ENCODE peak calls at places on chromosomes 11 and 22, in seven cellular contexts. N is astrocyte of the spinal cord, H is neural progenitor cell, W is GM06990, D is brain microvascular endothelial cell, Z is stomach, G is GM10248. A is an unnamed sample.

GRCh38 chr11:35145249-35145648 is 6.3 kb downstream of the CD44 start:
- DNase-seq in Z (peak; percentile 50), N (peak; percentile 80), H (no peak), W (peak; percentile 81), G (peak; percentile 69), D (peak; percentile 81), A (peak; percentile 67)

GRCh38 chr11:60873533-60873932 is 6.2 kb downstream of the ZP1 start:
- DNase-seq in W (no peak), Z (no peak), N (no peak), H (no peak), G (no peak), D (no peak), A (no peak)

GRCh38 chr11:2982214-2982613 is 9.9 kb downstream of the NAP1L4 start:
- DNase-seq in N (no peak), G (no peak), H (no peak), D (no peak), W (no peak), Z (no peak), A (no peak)

GRCh38 chr11:2888266-2888968 is 2.8 kb upstream of the CDKN1C start:
- DNase-seq in H (peak; percentile 93), D (peak; percentile 84), N (peak; percentile 84), G (peak; percentile 84), W (no peak), Z (peak; percentile 96), A (peak; percentile 87)

GRCh38 chr22:42716649-42717127 is 4.0 kb downstream of the A4GALT start:
- DNase-seq in G (peak; percentile 64), D (no peak), H (no peak), W (peak; percentile 79), N (no peak), Z (no peak), A (no peak)

GRCh38 chr11:65355013-65355775 is 643 bp downstream of the TIGD3 start:
- DNase-seq in G (peak; percentile 66), N (no peak), D (no peak), W (peak; percentile 66), Z (no peak), H (peak; percentile 73), A (peak; percentile 79)

GRCh38 chr11:101974255-101974654 is 57.9 kb upstream of the ANGPTL5 start:
- DNase-seq in H (no peak), G (no peak), Z (no peak), N (no peak), W (no peak), D (no peak), A (no peak)

GRCh38 chr11:79942071-79942470 is 501.2 kb upstream of the TENM4 start:
- DNase-seq in W (no peak), H (no peak), Z (no peak), G (no peak), N (no peak), D (no peak), A (no peak)

GRCh38 chr11:117187007-117187406 is 8.5 kb downstream of the SIDT2 start:
- DNase-seq in G (peak; percentile 24), Z (no peak), N (no peak), H (no peak), D (no peak), W (no peak), A (peak; percentile 14)

GRCh38 chr11:115716577-115717214 is 212.5 kb upstream of the CADM1 start:
- DNase-seq in H (no peak), N (no peak), G (no peak), W (no peak), D (no peak), Z (no peak), A (no peak)

GRCh38 chr11:119144825-119145476 is 3.9 kb upstream of the ABCG4 start:
- DNase-seq in D (peak; percentile 67), N (peak; percentile 66), Z (peak; percentile 69), W (no peak), G (peak; percentile 82), H (peak; percentile 88), A (peak; percentile 85)

GRCh38 chr22:31995046-31995445 is 48.0 kb upstream of the SLC5A1 start:
- DNase-seq in D (no peak), N (no peak), G (no peak), H (peak; percentile 18), Z (no peak), W (no peak), A (no peak)

GRCh38 chr11:31233425-31233824 is 136.1 kb downstream of the DCDC1 start:
- DNase-seq in W (no peak), D (no peak), Z (no peak), G (no peak), H (no peak), N (no peak), A (no peak)

GRCh38 chr22:17777005-17777716 is 2.9 kb upstream of the BID start:
- DNase-seq in N (no peak), G (peak; percentile 81), D (no peak), Z (peak; percentile 55), H (no peak), W (peak; percentile 79), A (peak; percentile 87)

GRCh38 chr22:39472570-39473556 is 16.1 kb downstream of the MGAT3 start:
- DNase-seq in G (no peak), H (no peak), N (peak; percentile 20), W (no peak), D (peak; percentile 62), Z (peak; percentile 72), A (no peak)

GRCh38 chr22:20015971-20016733 is 471 bp downstream of the ARVCF start:
- DNase-seq in W (no peak), N (no peak), H (peak; percentile 68), Z (peak; percentile 47), D (no peak), G (no peak), A (no peak)

GRCh38 chr11:118689852-118690552 is 10.6 kb upstream of the TREH start:
- DNase-seq in W (peak; percentile 78), N (peak; percentile 91), G (peak; percentile 90), D (peak; percentile 55), H (peak; percentile 96), Z (peak; percentile 84), A (peak; percentile 90)

GRCh38 chr11:102836290-102836875 is 7.0 kb downstream of the MMP3 start:
- DNase-seq in W (no peak), Z (no peak), H (no peak), G (no peak), D (peak; percentile 65), N (peak; percentile 63), A (no peak)

GRCh38 chr11:95035316-95035715 is 10.3 kb downstream of the KDM4E start:
- DNase-seq in H (no peak), Z (no peak), W (no peak), D (no peak), N (no peak), G (no peak), A (no peak)

GRCh38 chr11:107704432-107704831 is 7.4 kb downstream of the SLN start:
- DNase-seq in N (peak; percentile 41), H (no peak), Z (no peak), D (peak; percentile 71), G (no peak), W (no peak), A (no peak)

GRCh38 chr11:110362916-110363574 is 66.6 kb upstream of the RDX start:
- DNase-seq in W (no peak), Z (peak; percentile 39), G (no peak), N (no peak), H (peak; percentile 81), D (peak; percentile 3), A (no peak)

GRCh38 chr11:8838248-8838647 is 72.7 kb upstream of the AKIP1 start:
- DNase-seq in W (no peak), G (no peak), D (peak; percentile 59), N (peak; percentile 82), H (no peak), Z (no peak), A (no peak)

GRCh38 chr11:11972942-11973341 is 35.5 kb downstream of the DKK3 start:
- DNase-seq in H (no peak), N (no peak), Z (peak; percentile 15), W (no peak), D (no peak), G (no peak), A (peak; percentile 3)

GRCh38 chr11:135023499-135023898 is 611.5 kb upstream of the B3GAT1 start:
- DNase-seq in Z (no peak), H (no peak), W (no peak), N (no peak), D (no peak), G (no peak), A (no peak)

DNA sequence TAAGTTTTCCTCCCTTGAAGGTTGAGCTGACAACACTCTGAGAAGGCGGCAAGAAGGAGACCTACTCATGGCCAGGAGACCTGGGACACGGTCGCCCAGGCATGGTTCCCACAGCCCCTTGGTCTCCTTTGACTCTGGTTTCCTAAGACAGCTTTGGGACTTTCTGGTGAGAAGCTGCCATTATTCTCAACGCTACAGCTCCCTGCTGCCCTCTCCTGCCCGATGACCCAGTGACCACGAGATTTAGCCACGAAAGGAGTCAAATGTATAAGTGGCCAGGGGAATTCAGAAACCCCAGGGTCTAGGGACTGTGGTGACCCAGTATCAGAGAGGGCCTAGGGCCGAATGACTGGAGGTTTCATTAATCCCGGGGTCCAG is 696 bp upstream of the SDF2L1 start:
- DNase-seq in Z (peak; percentile 53), H (peak; percentile 79), N (peak; percentile 51), D (no peak), G (no peak), W (no peak), A (peak; percentile 56)
- TF ChIP-seq CTCF in Z (no peak), H (peak; percentile 58), N (peak; percentile 58), D (peak; percentile 68), G (peak; percentile 41), W (peak; percentile 30), A (peak; percentile 24)

GRCh38 chr11:121426476-121427454 is 25.3 kb upstream of the SORL1 start:
- DNase-seq in G (peak; percentile 68), N (no peak), H (peak; percentile 75), Z (peak; percentile 56), W (peak; percentile 82), D (no peak), A (no peak)
- TF ChIP-seq CTCF in G (peak; percentile 37), N (no peak), H (no peak), Z (no peak), W (peak; percentile 32), D (no peak), A (peak; percentile 43)

DNA sequence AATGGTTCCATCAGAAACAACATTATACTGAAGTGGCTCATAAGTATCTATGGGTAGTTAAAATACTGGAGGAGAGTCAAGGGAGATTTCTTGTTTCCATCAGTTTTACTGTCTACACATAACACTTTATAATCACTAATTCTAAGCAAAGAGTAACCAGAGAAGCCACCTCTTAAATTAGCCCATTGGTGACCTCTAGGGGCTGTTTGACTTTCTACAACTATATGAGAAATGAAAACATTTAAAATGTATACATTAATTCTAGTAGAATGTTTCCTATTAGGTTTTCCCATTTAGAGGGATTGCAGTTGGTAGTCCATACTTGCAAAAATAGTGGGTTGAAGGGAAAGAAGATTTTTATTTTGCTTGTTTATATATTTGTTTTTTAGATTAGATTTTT is 504.3 kb downstream of the FAM181B start:
- DNase-seq in W (peak; percentile 1), D (peak; percentile 18), H (peak; percentile 40), N (peak; percentile 33), Z (no peak), G (peak; percentile 3), A (peak; percentile 2)
- TF ChIP-seq CTCF in W (peak; percentile 32), D (peak; percentile 32), H (peak; percentile 68), N (peak; percentile 35), Z (no peak), G (peak; percentile 35), A (peak; percentile 55)

DNA sequence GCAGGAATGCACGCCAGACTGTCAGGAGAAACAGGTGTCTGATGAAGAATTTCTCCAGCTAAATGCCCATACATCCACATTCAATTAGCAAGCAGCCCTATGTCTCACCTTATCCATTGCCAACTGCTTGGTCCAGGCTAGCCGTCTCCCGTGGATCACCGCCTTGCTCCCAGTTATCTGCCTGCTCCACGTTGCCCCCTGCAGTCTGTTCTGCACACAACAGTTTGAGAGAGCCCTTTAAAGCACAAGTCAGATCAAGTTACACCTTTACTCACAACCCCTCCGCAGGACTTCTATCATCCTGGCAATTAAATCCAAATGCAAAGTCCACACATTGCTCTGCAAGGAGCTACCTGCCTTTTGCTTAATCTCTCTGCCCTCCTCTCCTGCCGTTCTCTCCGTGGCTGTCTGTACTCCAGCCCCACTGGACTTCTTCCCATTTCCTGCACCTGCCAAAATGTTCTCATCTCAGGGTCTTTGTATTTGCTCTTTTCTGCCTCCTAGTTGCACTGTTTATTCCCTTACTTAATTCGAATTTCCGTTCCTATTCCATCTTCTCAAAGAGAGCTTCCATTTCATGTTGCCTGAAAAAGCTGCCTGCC is 185.3 kb upstream of the LARGE1 start:
- DNase-seq in W (peak; percentile 6), G (peak; percentile 15), H (peak; percentile 79), Z (peak; percentile 81), N (no peak), D (no peak), A (peak; percentile 24)
- TF ChIP-seq CTCF in W (peak; percentile 61), G (peak; percentile 68), H (peak; percentile 75), Z (peak; percentile 64), N (no peak), D (no peak), A (peak; percentile 38)

A was measured in GM13977.